ENCODE peak calls at places on chromosomes 1 and 21, in four cellular contexts. One of them, this sample, is unnamed. For H3K36me3 and H3K27me3, the result is how much of the 10 kb centered on the place peaks cover.

GRCh38 chr1:1114431-1114830 is 1.5 kb downstream of the C1orf159 start:
- DNase-seq in neural progenitor cell: no peak
- DNase-seq in naive thymus-derived CD4-positive, alpha-beta T cell: no peak
- DNase-seq in osteoblast: no peak
- DNase-seq in this sample: no peak

GRCh38 chr1:186059311-186059710 is 315.7 kb downstream of the TPR start:
- DNase-seq in neural progenitor cell: no peak
- DNase-seq in osteoblast: no peak
- DNase-seq in naive thymus-derived CD4-positive, alpha-beta T cell: no peak
- DNase-seq in this sample: no peak

GRCh38 chr1:195173753-195174152 is 1434.5 kb downstream of the KCNT2 start:
- DNase-seq in osteoblast: no peak
- DNase-seq in naive thymus-derived CD4-positive, alpha-beta T cell: no peak
- DNase-seq in neural progenitor cell: no peak
- DNase-seq in this sample: no peak

GRCh38 chr1:35180776-35181374 is 12.1 kb downstream of the SFPQ start:
- DNase-seq in osteoblast: peak
- DNase-seq in neural progenitor cell: no peak
- DNase-seq in naive thymus-derived CD4-positive, alpha-beta T cell: no peak
- DNase-seq in this sample: no peak

GRCh38 chr1:157994704-157995540 is 1.5 kb downstream of the KIRREL1 start:
- DNase-seq in naive thymus-derived CD4-positive, alpha-beta T cell: no peak
- DNase-seq in osteoblast: peak
- DNase-seq in neural progenitor cell: no peak
- DNase-seq in this sample: peak

GRCh38 chr1:227749916-227750710 is 14.9 kb downstream of the SNAP47 start:
- DNase-seq in naive thymus-derived CD4-positive, alpha-beta T cell: no peak
- DNase-seq in osteoblast: no peak
- DNase-seq in neural progenitor cell: no peak
- DNase-seq in this sample: peak

GRCh38 chr1:1763657-1764621 is 14.3 kb downstream of the NADK start:
- DNase-seq in osteoblast: peak
- DNase-seq in neural progenitor cell: no peak
- DNase-seq in naive thymus-derived CD4-positive, alpha-beta T cell: no peak
- DNase-seq in this sample: no peak

GRCh38 chr1:235917267-235917811 is 50.6 kb upstream of the LYST start:
- DNase-seq in neural progenitor cell: no peak
- DNase-seq in naive thymus-derived CD4-positive, alpha-beta T cell: peak
- DNase-seq in osteoblast: peak
- DNase-seq in this sample: no peak

GRCh38 chr1:241453732-241454131 is 65.8 kb downstream of the FH start:
- DNase-seq in naive thymus-derived CD4-positive, alpha-beta T cell: no peak
- DNase-seq in neural progenitor cell: no peak
- DNase-seq in osteoblast: no peak
- DNase-seq in this sample: no peak

GRCh38 chr21:38351961-38352521 is 95.2 kb downstream of the KCNJ15 start:
- DNase-seq in osteoblast: peak
- DNase-seq in naive thymus-derived CD4-positive, alpha-beta T cell: no peak
- DNase-seq in neural progenitor cell: no peak
- DNase-seq in this sample: peak

GRCh38 chr1:92695104-92695503 is 89.8 kb downstream of the EVI5 start:
- DNase-seq in osteoblast: peak
- DNase-seq in naive thymus-derived CD4-positive, alpha-beta T cell: no peak
- DNase-seq in neural progenitor cell: no peak
- DNase-seq in this sample: no peak

GRCh38 chr1:92690212-92690906 is 94.5 kb downstream of the EVI5 start:
- DNase-seq in neural progenitor cell: no peak
- DNase-seq in naive thymus-derived CD4-positive, alpha-beta T cell: no peak
- DNase-seq in osteoblast: no peak
- DNase-seq in this sample: no peak

DNA sequence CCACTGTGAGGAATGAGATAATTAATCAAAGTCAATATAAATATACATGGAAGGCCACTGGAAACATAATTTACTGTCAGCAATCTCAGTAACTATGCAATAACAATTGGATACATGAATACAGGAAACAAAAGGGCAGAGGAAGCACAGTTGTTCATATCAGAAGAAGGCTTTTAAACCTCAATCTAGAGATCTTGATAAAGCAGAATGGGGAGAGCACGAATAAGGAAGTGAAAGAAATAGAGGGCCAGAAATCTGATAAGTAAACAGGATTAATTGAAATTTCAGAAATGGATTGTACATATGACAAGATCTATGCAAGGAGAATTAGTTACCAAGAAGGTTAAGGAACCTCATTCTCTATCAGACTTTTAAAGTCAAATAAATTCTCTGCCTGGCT is 93.0 kb downstream of the EVI5 start:
- DNase-seq in neural progenitor cell: no peak
- DNase-seq in osteoblast: no peak
- DNase-seq in naive thymus-derived CD4-positive, alpha-beta T cell: no peak
- DNase-seq in this sample: no peak
- H3K36me3 ChIP-seq in neural progenitor cell: under half
- H3K36me3 ChIP-seq in osteoblast: under half
- H3K36me3 ChIP-seq in naive thymus-derived CD4-positive, alpha-beta T cell: under half
- H3K36me3 ChIP-seq in this sample: under half

GRCh38 chr1:110380667-110381283 is 10.1 kb downstream of the SLC16A4 start:
- DNase-seq in neural progenitor cell: no peak
- DNase-seq in osteoblast: peak
- DNase-seq in naive thymus-derived CD4-positive, alpha-beta T cell: no peak
- DNase-seq in this sample: no peak
- H3K4me3 ChIP-seq in neural progenitor cell: no peak
- H3K4me3 ChIP-seq in osteoblast: peak
- H3K4me3 ChIP-seq in naive thymus-derived CD4-positive, alpha-beta T cell: no peak
- H3K4me3 ChIP-seq in this sample: no peak

DNA sequence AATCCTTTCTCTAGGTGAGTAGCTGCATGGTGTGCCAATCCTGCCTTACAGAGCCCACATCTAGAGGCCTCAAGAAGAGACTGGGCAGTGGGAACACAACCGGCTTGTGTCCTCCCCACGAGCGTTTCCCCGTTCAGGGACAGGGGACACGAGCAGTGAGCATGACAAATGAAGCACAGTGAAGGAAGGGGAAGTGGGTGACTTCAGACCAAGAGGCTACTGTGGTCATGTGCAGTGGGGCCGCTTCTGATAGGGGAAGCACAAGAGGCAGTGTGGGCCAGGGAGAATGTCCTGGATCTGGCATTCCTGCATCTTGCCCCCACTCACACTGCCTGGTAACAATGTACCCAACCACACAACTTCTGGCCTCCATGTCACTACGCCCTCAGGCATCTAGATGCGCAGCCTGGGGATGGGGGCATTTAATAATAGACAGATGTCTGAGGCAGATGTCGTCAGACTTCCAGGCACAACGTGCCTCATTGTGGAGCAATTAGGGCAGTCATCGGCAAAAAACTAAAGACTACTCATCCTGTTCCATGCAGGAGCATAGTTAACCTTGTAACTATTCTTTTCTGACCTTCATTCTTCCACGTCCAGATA is 155.6 kb upstream of the NBPF11 start:
- DNase-seq in neural progenitor cell: no peak
- DNase-seq in osteoblast: no peak
- DNase-seq in naive thymus-derived CD4-positive, alpha-beta T cell: no peak
- DNase-seq in this sample: no peak
- H3K27me3 ChIP-seq in neural progenitor cell: under half
- H3K27me3 ChIP-seq in osteoblast: half or more
- H3K27me3 ChIP-seq in naive thymus-derived CD4-positive, alpha-beta T cell: under half
- H3K27me3 ChIP-seq in this sample: under half

GRCh38 chr21:45211661-45212060 is 76.0 kb downstream of the POFUT2 start:
- DNase-seq in naive thymus-derived CD4-positive, alpha-beta T cell: no peak
- DNase-seq in osteoblast: no peak
- DNase-seq in neural progenitor cell: no peak
- DNase-seq in this sample: no peak
- H3K36me3 ChIP-seq in naive thymus-derived CD4-positive, alpha-beta T cell: under half
- H3K36me3 ChIP-seq in osteoblast: under half
- H3K36me3 ChIP-seq in neural progenitor cell: under half
- H3K36me3 ChIP-seq in this sample: under half

DNA sequence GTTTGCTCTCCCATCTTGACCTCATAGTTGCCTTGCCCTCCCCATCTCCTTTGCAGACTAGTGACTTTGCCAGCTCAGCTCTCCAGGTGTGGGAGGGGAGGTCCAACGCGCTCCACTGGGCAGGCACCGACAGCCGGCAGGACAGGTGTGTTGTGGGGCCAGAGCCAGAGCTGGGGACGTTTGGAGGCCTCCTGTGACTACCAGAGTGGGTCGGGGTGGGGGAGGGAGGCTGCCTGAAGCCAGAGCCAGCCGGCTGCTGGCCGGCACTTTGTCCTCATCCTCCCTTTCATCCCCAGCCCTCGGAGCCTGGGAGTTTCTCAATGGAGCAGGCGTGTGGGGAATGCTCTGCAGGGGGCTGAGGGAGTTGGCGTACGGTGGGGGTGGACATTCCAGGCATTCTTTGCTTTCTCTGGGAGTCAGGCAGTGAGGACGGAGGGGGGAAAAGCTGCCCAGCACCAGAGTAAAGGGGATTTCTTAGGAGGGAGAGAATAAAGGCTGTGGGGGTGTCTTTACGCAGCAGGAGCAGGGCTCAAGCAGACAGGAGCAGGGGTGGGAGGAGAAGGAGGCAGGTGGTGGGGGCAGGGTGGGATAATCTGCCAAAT is 20.2 kb downstream of the NUAK2 start:
- DNase-seq in naive thymus-derived CD4-positive, alpha-beta T cell: no peak
- DNase-seq in osteoblast: peak
- DNase-seq in neural progenitor cell: peak
- DNase-seq in this sample: peak
- H3K4me3 ChIP-seq in naive thymus-derived CD4-positive, alpha-beta T cell: no peak
- H3K4me3 ChIP-seq in osteoblast: peak
- H3K4me3 ChIP-seq in neural progenitor cell: peak
- H3K4me3 ChIP-seq in this sample: peak

DNA sequence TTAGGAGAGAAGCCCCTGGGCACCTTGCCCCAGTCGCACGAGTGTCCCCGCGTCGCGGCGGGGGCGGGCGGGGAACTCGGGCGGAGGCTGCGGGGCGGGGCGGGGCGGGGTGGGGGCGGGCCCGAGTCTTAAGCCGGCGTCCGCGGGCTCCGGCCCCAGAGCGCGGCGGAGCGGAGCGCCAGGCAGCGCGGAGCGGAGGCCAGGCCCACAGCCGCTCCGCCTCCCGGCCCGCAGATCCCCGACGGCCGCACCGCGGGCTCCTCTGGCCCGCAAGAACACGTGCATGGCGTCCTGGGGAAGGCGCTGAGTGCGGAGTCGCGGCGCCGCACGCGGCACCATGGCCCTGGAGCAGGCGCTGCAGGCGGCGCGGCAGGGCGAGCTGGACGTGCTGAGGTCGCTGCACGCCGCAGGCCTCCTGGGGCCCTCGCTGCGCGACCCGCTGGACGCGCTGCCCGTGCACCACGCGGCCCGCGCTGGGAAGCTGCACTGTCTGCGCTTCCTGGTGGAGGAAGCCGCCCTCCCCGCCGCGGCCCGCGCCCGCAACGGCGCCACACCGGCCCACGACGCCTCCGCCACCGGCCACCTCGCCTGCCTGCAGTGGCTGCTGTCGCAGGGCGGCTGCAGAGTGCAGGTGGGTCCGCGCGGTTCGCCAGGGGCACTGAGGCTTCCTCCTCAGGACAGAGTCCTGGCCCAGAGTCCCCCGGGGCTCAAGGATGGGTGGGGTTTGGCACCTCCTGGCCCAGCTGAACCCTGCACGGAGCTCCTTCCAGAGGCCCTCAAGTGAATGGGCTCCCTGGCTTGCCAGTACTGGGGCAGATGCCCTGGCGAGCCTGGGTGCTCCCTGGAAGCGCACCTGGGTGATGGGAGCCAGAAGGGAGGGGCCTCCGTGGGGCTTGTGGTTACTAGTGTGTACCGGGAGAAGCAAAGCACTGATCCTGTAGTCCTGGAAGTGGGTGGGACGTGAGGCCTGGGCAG is at the start of gene ESPN:
- DNase-seq in osteoblast: peak
- DNase-seq in naive thymus-derived CD4-positive, alpha-beta T cell: no peak
- DNase-seq in neural progenitor cell: peak
- DNase-seq in this sample: peak
- H3K27me3 ChIP-seq in osteoblast: half or more
- H3K27me3 ChIP-seq in naive thymus-derived CD4-positive, alpha-beta T cell: under half
- H3K27me3 ChIP-seq in neural progenitor cell: half or more
- H3K27me3 ChIP-seq in this sample: half or more

GRCh38 chr1:6591222-6591621 is 11.4 kb downstream of the ZBTB48 start:
- DNase-seq in osteoblast: peak
- DNase-seq in neural progenitor cell: no peak
- DNase-seq in naive thymus-derived CD4-positive, alpha-beta T cell: no peak
- DNase-seq in this sample: no peak
- H3K36me3 ChIP-seq in osteoblast: half or more
- H3K36me3 ChIP-seq in neural progenitor cell: under half
- H3K36me3 ChIP-seq in naive thymus-derived CD4-positive, alpha-beta T cell: half or more
- H3K36me3 ChIP-seq in this sample: under half

DNA sequence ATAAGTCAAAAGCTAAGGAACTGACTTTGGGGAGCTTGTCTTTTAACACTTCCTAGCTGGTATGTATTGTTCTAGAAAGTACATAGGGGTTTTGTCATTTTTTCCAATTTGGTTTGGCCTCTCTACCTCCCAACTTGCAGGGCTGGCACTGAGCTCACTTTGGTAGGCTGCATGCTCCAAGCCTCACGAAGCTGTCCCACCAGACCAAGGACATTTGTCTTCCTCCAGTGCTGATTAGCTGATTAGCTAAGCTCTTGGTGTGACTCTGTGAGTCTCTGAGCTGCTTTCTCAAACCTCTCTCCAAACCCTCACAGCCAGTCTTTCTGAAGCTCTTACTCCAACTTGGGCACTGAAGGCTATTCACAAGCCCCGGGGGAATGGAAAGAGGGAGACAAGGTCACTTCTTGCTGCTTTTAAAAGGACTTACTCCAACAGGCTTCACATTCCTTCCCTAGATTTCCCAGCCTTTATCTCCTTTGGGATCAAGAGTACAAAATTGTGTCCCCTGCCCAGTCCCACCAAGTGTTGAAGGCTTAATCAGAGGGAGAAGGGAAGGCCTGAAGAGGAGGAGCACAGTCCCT is 880 bp upstream of the CFAP45 start:
- DNase-seq in naive thymus-derived CD4-positive, alpha-beta T cell: no peak
- DNase-seq in osteoblast: no peak
- DNase-seq in neural progenitor cell: no peak
- DNase-seq in this sample: no peak
- H3K4me3 ChIP-seq in naive thymus-derived CD4-positive, alpha-beta T cell: no peak
- H3K4me3 ChIP-seq in osteoblast: no peak
- H3K4me3 ChIP-seq in neural progenitor cell: no peak
- H3K4me3 ChIP-seq in this sample: no peak

DNA sequence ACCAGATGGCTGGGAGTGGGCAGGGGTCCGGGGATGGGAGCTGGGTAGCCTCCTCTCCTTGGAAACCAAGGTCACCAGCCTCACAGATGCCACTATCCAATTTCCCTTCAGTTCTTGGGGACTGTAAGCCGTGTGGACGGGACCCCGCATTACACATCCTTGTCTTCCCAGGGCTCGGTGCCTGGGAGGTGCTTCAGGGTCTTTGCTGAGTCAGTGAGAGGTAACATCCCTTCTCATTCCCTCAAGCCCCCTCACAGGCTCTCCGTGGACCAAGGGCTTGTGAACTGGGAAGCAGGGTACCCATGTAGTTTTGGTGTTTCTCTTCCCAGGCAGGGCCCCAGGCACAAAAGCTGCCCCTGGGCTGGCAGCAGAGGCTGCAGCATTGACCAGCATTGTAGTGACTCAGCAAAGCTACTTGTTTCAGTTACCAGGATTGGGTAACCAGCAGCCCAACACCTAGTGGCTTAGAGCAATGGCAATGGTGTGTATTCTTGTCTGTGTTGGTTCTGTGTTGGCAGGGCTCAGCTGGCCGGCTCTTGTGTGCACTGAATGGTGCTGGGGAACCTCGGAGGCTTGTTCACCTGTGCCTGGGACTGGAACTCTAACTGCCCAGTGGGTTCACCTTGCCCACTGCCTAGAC is 24.6 kb upstream of the PCBP3 start:
- DNase-seq in neural progenitor cell: no peak
- DNase-seq in naive thymus-derived CD4-positive, alpha-beta T cell: no peak
- DNase-seq in osteoblast: peak
- DNase-seq in this sample: no peak
- H3K27me3 ChIP-seq in neural progenitor cell: under half
- H3K27me3 ChIP-seq in naive thymus-derived CD4-positive, alpha-beta T cell: under half
- H3K27me3 ChIP-seq in osteoblast: half or more
- H3K27me3 ChIP-seq in this sample: under half

This sample was measured in H7.